ENCODE peak calls at places on chromosomes 3 and 15, in nine cellular contexts. J is natural killer cell, T is upper lobe of right lung, A is GM20000, I is dorsolateral prefrontal cortex, G is tibial artery, R is hepatocyte, D is brain microvascular endothelial cell, W is PC-3. U is an unnamed sample.

GRCh38 chr15:70113304-70113700 is 15.6 kb upstream of the TLE3 start:
- DNase-seq in G (peak), T (peak), A (no peak), I (no peak), R (no peak), J (no peak), W (no peak), D (no peak), U (no peak)

GRCh38 chr3:73215286-73215685 is 153.8 kb downstream of the EBLN2 start:
- DNase-seq in I (no peak), J (no peak), R (no peak), T (no peak), D (no peak), W (no peak), G (no peak), A (no peak), U (no peak)

GRCh38 chr3:194201953-194202666 is 66.2 kb downstream of the HES1 start:
- DNase-seq in A (no peak), J (no peak), D (no peak), W (no peak), G (no peak), R (no peak), I (no peak), T (no peak), U (no peak)

GRCh38 chr3:194306109-194306686 is 44.9 kb downstream of the CPN2 start:
- DNase-seq in W (no peak), G (no peak), I (no peak), D (no peak), A (no peak), J (peak), T (peak), R (no peak), U (peak)

GRCh38 chr3:126990024-126990700 is 7.2 kb downstream of the PLXNA1 start:
- DNase-seq in J (no peak), D (no peak), I (no peak), T (no peak), A (no peak), W (no peak), G (no peak), R (no peak), U (no peak)

GRCh38 chr15:45331977-45332376 is 46.4 kb downstream of the GATM start:
- DNase-seq in I (no peak), T (no peak), D (no peak), J (no peak), G (no peak), W (no peak), A (no peak), R (no peak), U (no peak)

GRCh38 chr3:154018100-154018696 is 103.0 kb upstream of the ARHGEF26 start:
- DNase-seq in G (no peak), R (peak), W (peak), I (no peak), D (peak), T (no peak), J (no peak), A (peak), U (no peak)

GRCh38 chr3:171772427-171773056 is 37.7 kb downstream of the PLD1 start:
- DNase-seq in W (peak), T (no peak), A (peak), J (no peak), I (no peak), G (peak), R (peak), D (peak), U (no peak)

GRCh38 chr3:84943379-84943778 is 15.4 kb upstream of the CADM2 start:
- DNase-seq in I (no peak), T (no peak), W (peak), R (no peak), A (no peak), D (no peak), J (no peak), G (no peak), U (no peak)
- TF ChIP-seq CTCF in I (peak), T (no peak), W (peak), R (peak), A (no peak), D (peak), J (no peak), G (no peak), U (no peak)

DNA sequence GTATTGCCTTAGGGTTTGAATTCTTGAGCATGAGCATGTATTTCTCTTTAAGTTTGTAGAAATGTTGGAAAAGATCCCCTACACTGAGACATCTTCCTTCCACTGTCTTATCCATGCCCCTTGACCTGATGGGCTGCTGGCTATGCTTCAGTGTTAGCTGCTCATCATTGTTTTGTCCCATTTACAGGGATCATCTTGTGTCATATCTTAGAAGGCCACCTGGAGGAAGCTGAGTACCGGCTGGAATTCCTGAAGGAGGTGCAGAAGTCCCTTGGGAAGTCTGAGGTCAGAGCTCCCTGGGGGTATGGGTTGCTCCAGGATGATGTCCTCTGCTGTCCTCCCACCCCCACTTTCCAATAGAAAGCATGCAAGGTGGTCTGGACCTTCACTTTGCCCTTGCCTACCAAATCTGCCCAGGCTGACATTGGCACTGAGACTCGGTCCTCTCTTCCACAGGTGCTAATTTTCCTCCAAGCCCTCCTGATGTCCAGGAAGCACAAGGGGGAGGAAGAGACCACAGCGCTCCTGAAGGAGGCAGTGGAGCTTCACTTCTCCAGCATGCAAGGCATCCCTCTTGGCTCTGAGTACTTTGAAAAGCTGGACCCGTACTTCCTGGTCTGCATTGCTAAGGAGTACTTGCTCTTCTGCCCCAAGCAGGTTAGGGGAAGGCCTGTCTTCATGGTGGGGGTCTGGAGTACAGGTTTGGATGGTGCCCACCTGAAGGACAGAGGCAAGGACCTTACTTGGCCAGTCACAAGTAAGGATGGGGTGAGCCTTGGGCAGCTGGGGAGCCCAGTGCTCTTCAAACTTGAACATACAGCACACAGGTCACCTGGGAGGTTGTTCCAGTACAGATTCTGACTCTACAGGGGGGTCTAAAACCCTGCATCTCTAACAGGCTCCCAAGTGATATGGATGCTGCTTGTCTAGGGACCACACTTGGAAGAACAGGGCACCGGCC is 17.7 kb downstream of the TTC21A start:
- DNase-seq in T (no peak), W (peak), G (no peak), I (no peak), A (no peak), R (peak), J (no peak), D (no peak), U (no peak)
- TF ChIP-seq CTCF in T (peak), W (peak), G (peak), I (no peak), A (no peak), R (peak), J (no peak), D (peak), U (no peak)

GRCh38 chr3:65425880-65426279 is 612.8 kb downstream of the MAGI1 start:
- DNase-seq in G (no peak), D (peak), A (no peak), R (peak), W (peak), I (no peak), T (no peak), J (no peak), U (no peak)
- TF ChIP-seq CTCF in G (peak), D (peak), A (no peak), R (peak), W (peak), I (no peak), T (peak), J (no peak), U (no peak)

DNA sequence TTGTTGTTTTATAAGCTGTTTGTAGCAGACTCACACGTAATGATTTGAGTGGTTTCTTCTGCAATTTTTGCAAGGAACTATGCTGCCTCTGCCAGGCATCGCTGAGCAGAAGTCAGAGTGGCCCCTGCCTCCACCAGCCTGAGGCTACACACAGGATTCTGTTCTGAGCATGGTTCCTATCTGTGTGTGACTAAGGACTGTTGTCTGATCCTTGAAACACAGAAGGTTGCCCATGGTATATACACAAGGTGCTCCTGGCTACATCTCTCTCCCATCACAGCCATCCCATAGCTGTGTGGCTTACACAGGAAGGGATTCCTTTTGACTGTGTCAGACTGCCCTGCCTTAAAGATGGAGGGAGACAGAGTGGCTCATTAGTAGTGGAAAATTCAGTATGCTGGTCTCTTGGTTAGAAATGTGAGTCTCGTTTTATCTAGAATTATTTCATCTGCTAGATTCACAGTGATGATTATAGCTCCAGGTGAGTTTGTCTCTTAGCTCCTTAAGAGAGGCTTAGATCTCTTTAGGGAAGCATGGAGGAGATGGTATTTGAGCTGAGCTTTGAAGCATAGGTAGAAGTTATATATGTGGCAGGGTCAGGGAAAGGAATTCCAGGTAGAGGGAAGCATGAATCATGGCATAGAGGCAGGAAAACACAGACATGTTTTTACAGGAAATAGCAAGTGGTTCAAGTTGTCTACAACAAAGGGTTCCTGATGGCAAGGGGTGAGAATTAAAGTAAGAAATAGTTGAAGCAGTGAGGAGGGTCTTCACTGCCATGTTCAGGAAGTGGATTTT is 37.5 kb downstream of the SNAPC5 start:
- DNase-seq in T (no peak), R (no peak), J (no peak), D (peak), I (no peak), W (peak), A (no peak), G (no peak), U (no peak)
- TF ChIP-seq CTCF in T (no peak), R (no peak), J (no peak), D (no peak), I (no peak), W (no peak), A (no peak), G (no peak), U (no peak)

GRCh38 chr3:8113649-8114048 is 388.0 kb upstream of the LMCD1 start:
- DNase-seq in D (no peak), T (no peak), J (no peak), W (no peak), I (no peak), A (no peak), R (no peak), G (no peak), U (no peak)

GRCh38 chr3:8110966-8111798 is 390.4 kb upstream of the LMCD1 start:
- DNase-seq in T (no peak), G (peak), R (peak), A (peak), J (peak), W (peak), D (peak), I (no peak), U (no peak)
- TF ChIP-seq CTCF in T (peak), G (peak), R (peak), A (peak), J (peak), W (peak), D (peak), I (peak), U (no peak)

GRCh38 chr3:165210132-165210531 is 13.9 kb upstream of the SLITRK3 start:
- DNase-seq in I (no peak), A (no peak), T (no peak), R (no peak), G (no peak), W (peak), D (no peak), J (no peak), U (no peak)
- TF ChIP-seq CTCF in I (peak), A (no peak), T (peak), R (peak), G (no peak), W (peak), D (peak), J (no peak), U (no peak)

GRCh38 chr3:8246070-8246469 is 255.6 kb upstream of the LMCD1 start:
- DNase-seq in I (no peak), J (no peak), A (no peak), W (no peak), T (no peak), R (no peak), D (no peak), G (no peak), U (no peak)
- TF ChIP-seq CTCF in I (no peak), J (no peak), A (no peak), W (no peak), T (no peak), R (no peak), D (no peak), G (no peak), U (no peak)

U was measured in activated B cell treated with CpG ODN at 0.5 μM for 24 hours.